ENCODE peak calls at places on chromosomes 13 and 19, in eight cellular contexts. P, X, L, W, U, F, N and K are unnamed samples.

GRCh38 chr19:11375143-11375948 is 880 bp downstream of the SWSAP1 start:
- DNase-seq in P (peak), X (no peak), L (peak), W (peak), U (no peak), F (no peak), N (no peak), K (peak)

GRCh38 chr13:114145256-114145655 is 12.8 kb upstream of the RASA3 start:
- DNase-seq in P (no peak), X (no peak), L (no peak), W (no peak), U (no peak), F (peak), N (no peak), K (no peak)

GRCh38 chr13:34046457-34046856 is 228.5 kb downstream of the RFC3 start:
- DNase-seq in P (no peak), X (no peak), L (no peak), W (no peak), U (no peak), F (no peak), N (no peak), K (no peak)

GRCh38 chr13:109251958-109252357 is 534.4 kb downstream of the IRS2 start:
- DNase-seq in P (peak), X (no peak), L (no peak), W (no peak), U (no peak), F (no peak), N (no peak), K (no peak)

GRCh38 chr13:44368599-44369368 is 4.8 kb upstream of the SERP2 start:
- DNase-seq in P (no peak), X (no peak), L (no peak), W (no peak), U (no peak), F (no peak), N (no peak), K (peak)

GRCh38 chr13:71712988-71713653 is 153.9 kb downstream of the DACH1 start:
- DNase-seq in P (no peak), X (peak), L (no peak), W (no peak), U (no peak), F (no peak), N (no peak), K (peak)

GRCh38 chr13:48573213-48573612 is 40.3 kb upstream of the RCBTB2 start:
- DNase-seq in P (no peak), X (no peak), L (no peak), W (no peak), U (peak), F (no peak), N (no peak), K (no peak)

GRCh38 chr13:111958612-111959395 is 108.1 kb upstream of the SOX1 start:
- DNase-seq in P (no peak), X (no peak), L (no peak), W (no peak), U (no peak), F (no peak), N (no peak), K (no peak)

GRCh38 chr13:84132491-84132890 is 250.2 kb upstream of the SLITRK1 start:
- DNase-seq in P (no peak), X (no peak), L (no peak), W (no peak), U (no peak), F (no peak), N (no peak), K (no peak)

GRCh38 chr13:109318945-109319590 is 467.3 kb downstream of the IRS2 start:
- DNase-seq in P (no peak), X (no peak), L (no peak), W (no peak), U (peak), F (no peak), N (no peak), K (no peak)

GRCh38 chr13:44075113-44075512 is 195.4 kb downstream of the LACC1 start:
- DNase-seq in P (no peak), X (no peak), L (no peak), W (no peak), U (no peak), F (no peak), N (no peak), K (no peak)

GRCh38 chr19:14072535-14073231 is at the start of gene MISP3:
- DNase-seq in P (peak), X (no peak), L (no peak), W (no peak), U (no peak), F (no peak), N (peak), K (peak)

GRCh38 chr13:46369506-46370268 is 17.4 kb downstream of the RUBCNL start:
- DNase-seq in P (no peak), X (no peak), L (no peak), W (no peak), U (no peak), F (no peak), N (no peak), K (no peak)

GRCh38 chr19:1269065-1269477 is at the start of gene CIRBP:
- DNase-seq in P (peak), X (peak), L (peak), W (peak), U (peak), F (peak), N (peak), K (peak)

GRCh38 chr19:49689133-49690072 is at the start of gene ADM5:
- DNase-seq in P (no peak), X (no peak), L (no peak), W (no peak), U (no peak), F (peak), N (no peak), K (no peak)
- H3K27ac ChIP-seq in P (no peak), X (peak), L (no peak), W (no peak), U (peak), F (peak), N (peak), K (no peak)

GRCh38 chr13:43054803-43055802 is 31.7 kb downstream of the DNAJC15 start:
- DNase-seq in P (peak), X (peak), L (no peak), W (no peak), U (no peak), F (no peak), N (no peak), K (peak)

GRCh38 chr13:43061496-43062280 is 38.3 kb downstream of the DNAJC15 start:
- DNase-seq in P (no peak), X (no peak), L (no peak), W (no peak), U (no peak), F (no peak), N (no peak), K (no peak)

GRCh38 chr13:43057653-43058317 is 34.4 kb downstream of the DNAJC15 start:
- DNase-seq in P (no peak), X (no peak), L (no peak), W (peak), U (no peak), F (no peak), N (no peak), K (no peak)

GRCh38 chr13:43058318-43058674 is 34.9 kb downstream of the DNAJC15 start:
- DNase-seq in P (no peak), X (no peak), L (no peak), W (no peak), U (no peak), F (no peak), N (no peak), K (peak)

DNA sequence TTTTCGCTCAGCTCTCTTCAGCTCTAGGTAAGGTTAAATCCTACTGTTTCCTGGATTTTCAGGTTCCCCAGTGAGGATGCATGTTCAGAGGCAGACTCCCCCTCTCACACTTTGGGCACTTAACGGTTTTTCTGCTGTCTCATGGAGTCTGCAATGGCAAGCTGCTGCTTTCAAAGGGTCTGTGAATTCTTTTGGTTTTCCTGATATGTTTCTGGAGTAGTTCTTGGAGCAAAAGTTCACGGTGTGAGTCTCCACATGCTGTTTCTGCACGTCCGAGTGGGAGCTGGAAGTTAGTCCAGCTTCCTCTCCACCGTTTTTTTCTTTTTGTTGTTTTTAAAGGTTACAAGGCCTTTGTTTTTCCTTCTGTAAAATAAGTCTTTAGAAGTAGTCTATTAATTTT is 35.5 kb downstream of the DNAJC15 start:
- DNase-seq in P (no peak), X (no peak), L (no peak), W (no peak), U (no peak), F (no peak), N (no peak), K (no peak)
- H3K27ac ChIP-seq in P (peak), X (no peak), L (peak), W (no peak), U (no peak), F (peak), N (no peak), K (peak)

DNA sequence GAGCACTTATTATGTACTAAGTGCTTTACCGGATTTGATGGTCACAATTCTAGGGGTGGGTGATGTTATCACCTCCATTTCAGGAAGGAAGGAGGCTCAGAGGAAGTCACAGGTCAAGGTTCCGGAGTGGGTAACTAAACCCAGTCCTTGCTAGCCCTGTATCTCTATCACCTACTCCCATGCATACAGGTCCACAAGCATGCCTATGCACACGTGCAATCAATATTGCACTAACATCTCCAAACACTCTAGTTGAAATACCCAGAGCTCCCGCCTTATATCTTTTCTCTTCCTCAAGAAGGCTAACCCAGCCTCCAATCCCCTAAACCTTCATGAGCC is 17.8 kb upstream of the FOSB start:
- DNase-seq in P (peak), X (no peak), L (no peak), W (no peak), U (no peak), F (no peak), N (no peak), K (no peak)
- H3K27ac ChIP-seq in P (peak), X (no peak), L (peak), W (peak), U (peak), F (peak), N (no peak), K (peak)

DNA sequence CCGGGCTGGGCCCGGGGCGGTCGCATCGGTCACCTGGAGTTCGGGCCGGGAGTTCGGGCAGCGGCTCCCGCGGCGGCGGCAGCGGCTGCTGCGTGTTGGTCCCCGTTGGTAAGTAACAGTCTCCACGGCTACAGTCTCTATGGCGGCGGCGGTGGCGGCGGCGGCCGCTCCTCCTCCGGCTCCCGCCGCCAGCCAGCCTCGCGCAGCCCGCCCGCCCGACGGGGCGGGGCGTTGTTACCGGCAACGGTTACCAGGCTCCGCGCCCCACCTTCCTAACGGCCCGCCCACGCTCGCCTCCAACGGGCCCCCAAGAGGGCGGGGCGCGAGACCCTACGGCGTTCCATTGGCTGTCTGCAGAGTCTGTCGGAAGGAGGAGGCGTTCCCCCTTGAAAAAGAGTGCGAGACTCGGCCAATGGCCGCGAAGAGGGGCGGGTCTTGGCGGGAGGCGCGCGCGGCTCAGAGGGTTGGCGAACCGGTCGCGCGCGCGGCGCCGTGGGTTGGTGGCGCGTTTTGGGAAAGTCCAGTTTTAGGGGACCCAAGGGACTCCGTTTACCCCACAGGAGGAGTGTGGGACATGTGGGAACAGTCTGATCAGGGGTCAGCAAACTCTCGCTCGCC is at the start of gene RFX2:
- DNase-seq in P (peak), X (peak), L (peak), W (peak), U (peak), F (peak), N (peak), K (peak)
- H3K27ac ChIP-seq in P (no peak), X (no peak), L (peak), W (peak), U (peak), F (peak), N (no peak), K (no peak)

GRCh38 chr19:18940791-18941627 is at the start of gene HOMER3:
- DNase-seq in P (peak), X (peak), L (peak), W (peak), U (no peak), F (peak), N (peak), K (peak)

GRCh38 chr19:18945297-18945696 is 4.3 kb upstream of the HOMER3 start:
- DNase-seq in P (no peak), X (no peak), L (no peak), W (no peak), U (no peak), F (no peak), N (no peak), K (no peak)

GRCh38 chr19:18941628-18942354 is 774 bp upstream of the HOMER3 start:
- DNase-seq in P (no peak), X (no peak), L (no peak), W (no peak), U (no peak), F (no peak), N (no peak), K (no peak)

GRCh38 chr19:18942692-18943091 is 1.7 kb upstream of the HOMER3 start:
- DNase-seq in P (no peak), X (no peak), L (no peak), W (no peak), U (no peak), F (no peak), N (no peak), K (no peak)

GRCh38 chr19:18943465-18943864 is 2.4 kb upstream of the HOMER3 start:
- DNase-seq in P (no peak), X (no peak), L (no peak), W (no peak), U (no peak), F (no peak), N (no peak), K (no peak)
- H3K27ac ChIP-seq in P (no peak), X (no peak), L (no peak), W (no peak), U (no peak), F (no peak), N (no peak), K (no peak)

GRCh38 chr19:16456652-16457194 is 15.0 kb downstream of the EPS15L1 start:
- DNase-seq in P (no peak), X (no peak), L (no peak), W (no peak), U (no peak), F (no peak), N (no peak), K (no peak)

GRCh38 chr19:16459680-16460079 is 12.1 kb downstream of the EPS15L1 start:
- DNase-seq in P (no peak), X (no peak), L (no peak), W (no peak), U (no peak), F (no peak), N (no peak), K (no peak)

GRCh38 chr19:16457195-16457953 is 14.4 kb downstream of the EPS15L1 start:
- DNase-seq in P (peak), X (no peak), L (peak), W (no peak), U (no peak), F (no peak), N (no peak), K (no peak)

GRCh38 chr19:16458391-16459128 is 13.2 kb downstream of the EPS15L1 start:
- DNase-seq in P (peak), X (no peak), L (no peak), W (no peak), U (no peak), F (no peak), N (no peak), K (no peak)

DNA sequence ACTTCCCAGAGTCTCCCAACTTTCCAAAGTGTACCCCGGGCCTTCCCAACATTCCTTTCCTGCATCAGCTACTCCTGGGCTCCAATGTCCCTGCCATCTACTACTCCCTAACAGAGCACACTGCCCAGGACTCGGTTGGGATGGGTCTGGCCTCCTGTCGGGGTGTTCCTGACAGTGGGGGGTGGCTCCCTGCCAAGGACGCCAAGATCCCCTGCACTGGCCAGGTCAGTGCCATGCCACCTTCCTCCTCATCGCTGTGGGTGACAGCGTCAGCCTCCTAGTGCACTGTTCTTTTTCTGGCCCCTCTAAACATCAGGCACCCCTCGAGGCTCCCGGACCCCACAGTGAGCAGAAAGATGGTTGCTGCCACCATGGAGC is 13.8 kb downstream of the EPS15L1 start:
- DNase-seq in P (no peak), X (no peak), L (no peak), W (no peak), U (no peak), F (no peak), N (no peak), K (no peak)
- H3K27ac ChIP-seq in P (peak), X (no peak), L (no peak), W (no peak), U (peak), F (peak), N (peak), K (no peak)